ENCODE peak calls at places on chromosome 1, in four cellular contexts. C is activated CD8-positive, alpha-beta memory T cell treated with anti-CD3 and anti-CD28 coated beads for 24 hours; W is cardiac fibroblast; P is LoVo. B is an unnamed sample.

GRCh38 chr1:7334475-7335035 is 436.5 kb upstream of the VAMP3 start:
- DNase-seq in C (no peak), W (peak; percentile 4), P (no peak), B (peak; percentile 29)

GRCh38 chr1:61742620-61743431 is 546 bp downstream of the PATJ start:
- DNase-seq in C (no peak), W (peak; percentile 59), P (peak; percentile 19), B (peak; percentile 26)

GRCh38 chr1:77143529-77144121 is 75.6 kb downstream of the PIGK start:
- DNase-seq in C (no peak), W (peak; percentile 17), P (peak; percentile 18), B (peak; percentile 14)

GRCh38 chr1:10980841-10981727 is 31.4 kb upstream of the TARDBP start:
- DNase-seq in C (no peak), W (peak; percentile 59), P (no peak), B (no peak)

GRCh38 chr1:159040206-159040605 is 30.5 kb downstream of the IFI16 start:
- DNase-seq in C (no peak), W (peak; percentile 44), P (no peak), B (peak; percentile 30)

GRCh38 chr1:182102042-182102416 is 40.5 kb upstream of the ZNF648 start:
- DNase-seq in C (no peak), W (no peak), P (no peak), B (no peak)

GRCh38 chr1:21174638-21175323 is 1.9 kb downstream of the EIF4G3 start:
- DNase-seq in C (peak; percentile 13), W (peak; percentile 79), P (no peak), B (peak; percentile 70)

GRCh38 chr1:31934251-31934650 is 3.9 kb downstream of the PTP4A2 start:
- DNase-seq in C (no peak), W (no peak), P (no peak), B (no peak)

GRCh38 chr1:92945748-92946270 is 15.5 kb downstream of the DIPK1A start:
- DNase-seq in C (no peak), W (no peak), P (no peak), B (no peak)

GRCh38 chr1:179156026-179156425 is 73.5 kb downstream of the ABL2 start:
- DNase-seq in C (no peak), W (no peak), P (no peak), B (no peak)

GRCh38 chr1:182259963-182260362 is 131.6 kb downstream of the GLUL start:
- DNase-seq in C (no peak), W (no peak), P (no peak), B (no peak)

GRCh38 chr1:29639156-29639736 is 402.9 kb downstream of the PTPRU start:
- DNase-seq in C (peak; percentile 4), W (no peak), P (no peak), B (no peak)

B was measured in astrocyte of the spinal cord.